ENCODE peak calls at places on chromosomes 5 and 9, in five cellular contexts. X, R, W, U and A are unnamed samples.
A peak's percentile ranks its signal among the peaks of the same experiment; 100 is the strongest.

GRCh38 chr5:148455055-148455675 is 71.4 kb downstream of the FBXO38 start:
- DNase-seq in U (peak; percentile 37), X (no peak), W (no peak), R (no peak), A (peak; percentile 13)

GRCh38 chr9:14524881-14525515 is 168.2 kb downstream of the ZDHHC21 start:
- DNase-seq in U (no peak), R (no peak), X (no peak), W (no peak), A (no peak)

GRCh38 chr9:26809795-26810194 is 82.8 kb downstream of the CAAP1 start:
- DNase-seq in U (peak; percentile 98), X (no peak), R (no peak), W (no peak), A (peak; percentile 62)

GRCh38 chr9:71036501-71036900 is 84.9 kb downstream of the TRPM3 start:
- DNase-seq in U (peak; percentile 45), R (no peak), X (no peak), W (no peak), A (peak; percentile 51)

GRCh38 chr9:124559871-124560270 is 52.7 kb upstream of the NR5A1 start:
- DNase-seq in W (no peak), R (no peak), U (peak; percentile 6), X (no peak), A (peak; percentile 88)

GRCh38 chr5:170411100-170411499 is 21.9 kb upstream of the KCNMB1 start:
- DNase-seq in W (no peak), X (no peak), R (no peak), U (no peak), A (no peak)

GRCh38 chr5:54357371-54358058 is 47.1 kb upstream of the ARL15 start:
- DNase-seq in U (peak; percentile 35), W (no peak), X (no peak), R (no peak), A (no peak)

GRCh38 chr5:129905467-129906176 is 1.4 kb downstream of the CHSY3 start:
- DNase-seq in U (peak; percentile 21), W (no peak), X (no peak), R (peak; percentile 13), A (peak; percentile 3)

GRCh38 chr5:91182763-91183162 is 200.4 kb downstream of the ARRDC3 start:
- DNase-seq in X (no peak), U (peak; percentile 82), W (peak; percentile 6), R (no peak), A (peak; percentile 52)

GRCh38 chr5:109589983-109590382 is 99.7 kb upstream of the MAN2A1 start:
- DNase-seq in R (no peak), X (no peak), W (no peak), U (no peak), A (peak; percentile 33)
- TF ChIP-seq CTCF in R (no peak), X (no peak), W (no peak), U (no peak), A (no peak)

GRCh38 chr5:38369692-38370091 is 111.3 kb downstream of the EGFLAM start:
- DNase-seq in R (no peak), X (no peak), W (no peak), U (peak; percentile 8), A (no peak)
- H3K4me3 ChIP-seq in R (no peak overlapping the region), X (no peak overlapping the region), W (no peak overlapping the region), U (no peak overlapping the region), A (no peak overlapping the region)

DNA sequence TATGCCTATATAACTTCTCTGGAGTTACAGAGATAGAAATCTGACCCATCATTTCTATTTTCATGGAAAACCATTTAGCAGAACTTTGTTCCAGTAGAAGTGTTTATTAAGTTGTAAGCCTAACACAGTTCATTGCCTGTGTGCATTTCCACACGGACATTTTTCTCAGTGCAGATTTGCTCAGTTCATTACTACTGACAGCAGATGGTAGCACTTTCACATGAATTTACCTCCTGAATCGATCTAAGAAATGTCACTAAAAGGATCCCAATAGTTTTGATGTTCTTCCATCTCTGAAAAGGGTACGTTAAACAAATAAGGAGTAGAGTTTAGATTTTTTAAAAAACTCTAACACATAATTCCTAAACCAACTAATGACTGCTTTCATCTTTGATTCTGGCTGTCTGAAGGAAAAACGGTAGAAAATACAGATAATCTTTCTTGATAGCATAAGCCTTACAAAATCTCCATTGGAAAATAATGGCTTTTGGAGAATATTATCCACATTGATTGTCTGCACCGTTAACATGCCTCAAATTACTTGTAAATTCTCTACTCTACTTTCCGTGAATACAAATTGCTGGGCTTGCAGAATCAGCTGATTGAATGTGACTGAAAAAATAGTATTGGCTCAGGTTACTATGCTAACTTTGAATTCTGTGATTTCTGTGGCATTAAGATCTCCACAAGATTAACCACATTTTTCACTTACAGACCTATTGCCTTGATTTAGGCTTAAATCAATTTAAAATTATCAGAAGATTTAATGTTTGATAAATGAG is 33.1 kb downstream of the RPS23 start:
- DNase-seq in X (no peak), W (no peak), R (no peak), U (no peak), A (no peak)
- TF ChIP-seq CTCF in X (no peak), W (no peak), R (no peak), U (no peak), A (no peak)

GRCh38 chr5:181170996-181171395 is 23.6 kb downstream of the OR2V2 start:
- DNase-seq in U (no peak), X (no peak), W (no peak), R (no peak), A (no peak)
- H3K4me3 ChIP-seq in U (no peak overlapping the region), X (no peak overlapping the region), W (no peak overlapping the region), R (no peak overlapping the region), A (no peak overlapping the region)